ENCODE peak calls at places on chromosomes 12 and 14, in six cellular contexts. Q is CD8-positive, alpha-beta T cell; U is thoracic aorta; B is stomach; Z is endothelial cell of umbilical vein; W is A549. G is an unnamed sample.

GRCh38 chr12:14768823-14769405 is 34.4 kb downstream of the WBP11 start:
- DNase-seq in U (peak), W (peak), Q (peak), B (peak), Z (no peak), G (no peak)

GRCh38 chr12:85182699-85183098 is 97.3 kb upstream of the ALX1 start:
- DNase-seq in U (no peak), Z (no peak), B (no peak), Q (no peak), W (peak), G (no peak)

GRCh38 chr12:24977060-24977459 is 28.2 kb upstream of the BCAT1 start:
- DNase-seq in Q (no peak), U (no peak), W (no peak), Z (no peak), B (no peak), G (no peak)

GRCh38 chr14:26808407-26808806 is 210.6 kb upstream of the NOVA1 start:
- DNase-seq in Z (peak), B (no peak), W (peak), Q (no peak), U (no peak), G (no peak)

GRCh38 chr12:34295366-34296142 is 273.3 kb downstream of the ALG10 start:
- DNase-seq in Q (no peak), U (no peak), Z (no peak), W (no peak), B (no peak), G (no peak)

GRCh38 chr14:104386281-104386841 is 193.2 kb upstream of the C14orf180 start:
- DNase-seq in Z (no peak), Q (no peak), U (no peak), B (no peak), W (no peak), G (no peak)

GRCh38 chr12:120625557-120626419 is 14.6 kb upstream of the CABP1 start:
- DNase-seq in Q (peak), W (peak), U (no peak), B (no peak), Z (no peak), G (no peak)

GRCh38 chr12:51227962-51228361 is 10.1 kb upstream of the POU6F1 start:
- DNase-seq in Q (no peak), B (no peak), U (no peak), Z (no peak), W (no peak), G (no peak)

GRCh38 chr12:62044450-62044849 is 215.8 kb upstream of the USP15 start:
- DNase-seq in B (no peak), Q (no peak), W (no peak), U (no peak), Z (no peak), G (no peak)

GRCh38 chr14:50038398-50039119 is 77.8 kb downstream of the VCPKMT start:
- DNase-seq in Z (no peak), B (no peak), W (peak), Q (no peak), U (peak), G (peak)

GRCh38 chr12:2233034-2233433 is 180.2 kb downstream of the CACNA1C start:
- DNase-seq in Q (no peak), W (no peak), U (no peak), B (no peak), Z (no peak), G (peak)

GRCh38 chr12:63822352-63822751 is 22.1 kb upstream of the SRGAP1 start:
- DNase-seq in Q (no peak), B (no peak), U (no peak), Z (no peak), W (no peak), G (no peak)

GRCh38 chr12:63820427-63820826 is 24.1 kb upstream of the SRGAP1 start:
- DNase-seq in U (no peak), W (no peak), B (no peak), Q (no peak), Z (no peak), G (no peak)

GRCh38 chr12:63826002-63826585 is 18.4 kb upstream of the SRGAP1 start:
- DNase-seq in B (no peak), Z (peak), Q (no peak), U (no peak), W (peak), G (no peak)

GRCh38 chr12:63823040-63823439 is 21.5 kb upstream of the SRGAP1 start:
- DNase-seq in Q (no peak), W (no peak), B (no peak), Z (no peak), U (no peak), G (no peak)

GRCh38 chr12:63821781-63822251 is 22.7 kb upstream of the SRGAP1 start:
- DNase-seq in B (no peak), Q (no peak), U (no peak), Z (peak), W (no peak), G (no peak)
- H3K4me3 ChIP-seq in B (peak), Q (no peak), U (peak), Z (peak), W (no peak), G (no peak)

GRCh38 chr12:5047729-5048128 is 4.0 kb downstream of the KCNA5 start:
- DNase-seq in Z (no peak), Q (no peak), B (no peak), W (no peak), U (no peak), G (no peak)
- H3K4me3 ChIP-seq in Z (no peak), Q (no peak), B (peak), W (no peak), U (peak), G (no peak)

GRCh38 chr12:125128380-125128779 is 63.1 kb downstream of the AACS start:
- DNase-seq in Z (no peak), B (no peak), W (no peak), U (no peak), Q (no peak), G (no peak)
- H3K4me3 ChIP-seq in Z (no peak), B (no peak), W (no peak), U (no peak), Q (no peak), G (no peak)

GRCh38 chr14:88825503-88825902 is 1.1 kb downstream of the TTC8 start:
- DNase-seq in W (no peak), B (no peak), Q (no peak), Z (no peak), U (no peak), G (no peak)
- H3K4me3 ChIP-seq in W (peak), B (peak), Q (no peak), Z (peak), U (peak), G (peak)

GRCh38 chr12:124131671-124132058 is 158.7 kb downstream of the ZNF664 start:
- DNase-seq in U (no peak), Q (no peak), W (no peak), Z (no peak), B (no peak), G (no peak)
- H3K4me3 ChIP-seq in U (no peak), Q (no peak), W (no peak), Z (no peak), B (no peak), G (no peak)